ENCODE peak calls at places on chromosome 7, in eight cellular contexts. One of them, this sample, is unnamed.

GRCh38 chr7:6323936-6324701 is 51.7 kb upstream of the CYTH3 start:
- DNase-seq in RWPE1: no peak
- DNase-seq in AG20443: no peak
- DNase-seq in non-pigmented ciliary epithelial cell: no peak
- DNase-seq in T-helper 2 cell: no peak
- DNase-seq in body of pancreas: no peak
- DNase-seq in CMK: no peak
- DNase-seq in heart right ventricle: no peak
- DNase-seq in this sample: no peak

GRCh38 chr7:35889001-35889400 is 88.1 kb downstream of the SEPTIN7 start:
- DNase-seq in RWPE1: no peak
- DNase-seq in non-pigmented ciliary epithelial cell: no peak
- DNase-seq in CMK: no peak
- DNase-seq in body of pancreas: no peak
- DNase-seq in heart right ventricle: no peak
- DNase-seq in T-helper 2 cell: no peak
- DNase-seq in AG20443: no peak
- DNase-seq in this sample: no peak

GRCh38 chr7:18614841-18615240 is 119.3 kb downstream of the HDAC9 start:
- DNase-seq in RWPE1: no peak
- DNase-seq in body of pancreas: no peak
- DNase-seq in AG20443: no peak
- DNase-seq in non-pigmented ciliary epithelial cell: no peak
- DNase-seq in T-helper 2 cell: no peak
- DNase-seq in CMK: no peak
- DNase-seq in heart right ventricle: no peak
- DNase-seq in this sample: no peak

GRCh38 chr7:3300221-3300650 is 816 bp upstream of the SDK1 start:
- DNase-seq in RWPE1: no peak
- DNase-seq in non-pigmented ciliary epithelial cell: no peak
- DNase-seq in body of pancreas: peak
- DNase-seq in AG20443: no peak
- DNase-seq in T-helper 2 cell: no peak
- DNase-seq in CMK: no peak
- DNase-seq in heart right ventricle: no peak
- DNase-seq in this sample: no peak

GRCh38 chr7:76507723-76508406 is 2.5 kb upstream of the UPK3B start:
- DNase-seq in non-pigmented ciliary epithelial cell: no peak
- DNase-seq in heart right ventricle: no peak
- DNase-seq in body of pancreas: no peak
- DNase-seq in T-helper 2 cell: no peak
- DNase-seq in CMK: no peak
- DNase-seq in AG20443: peak
- DNase-seq in RWPE1: no peak
- DNase-seq in this sample: no peak

GRCh38 chr7:46507601-46508000 is 586.5 kb upstream of the IGFBP3 start:
- DNase-seq in AG20443: no peak
- DNase-seq in CMK: no peak
- DNase-seq in non-pigmented ciliary epithelial cell: no peak
- DNase-seq in T-helper 2 cell: no peak
- DNase-seq in RWPE1: no peak
- DNase-seq in body of pancreas: no peak
- DNase-seq in heart right ventricle: no peak
- DNase-seq in this sample: no peak

GRCh38 chr7:13179775-13180448 is 492.5 kb downstream of the ARL4A start:
- DNase-seq in non-pigmented ciliary epithelial cell: no peak
- DNase-seq in body of pancreas: no peak
- DNase-seq in RWPE1: no peak
- DNase-seq in CMK: no peak
- DNase-seq in heart right ventricle: no peak
- DNase-seq in T-helper 2 cell: no peak
- DNase-seq in AG20443: no peak
- DNase-seq in this sample: no peak

GRCh38 chr7:108299251-108300014 is 156.8 kb downstream of the NRCAM start:
- DNase-seq in RWPE1: no peak
- DNase-seq in CMK: no peak
- DNase-seq in AG20443: no peak
- DNase-seq in non-pigmented ciliary epithelial cell: peak
- DNase-seq in body of pancreas: no peak
- DNase-seq in heart right ventricle: no peak
- DNase-seq in T-helper 2 cell: no peak
- DNase-seq in this sample: no peak

GRCh38 chr7:129213828-129214227 is 11.0 kb upstream of the AHCYL2 start:
- DNase-seq in body of pancreas: no peak
- DNase-seq in T-helper 2 cell: peak
- DNase-seq in non-pigmented ciliary epithelial cell: no peak
- DNase-seq in CMK: no peak
- DNase-seq in RWPE1: no peak
- DNase-seq in AG20443: no peak
- DNase-seq in heart right ventricle: no peak
- DNase-seq in this sample: no peak

GRCh38 chr7:130095812-130096211 is 25.5 kb downstream of the KLHDC10 start:
- DNase-seq in AG20443: peak
- DNase-seq in non-pigmented ciliary epithelial cell: no peak
- DNase-seq in T-helper 2 cell: no peak
- DNase-seq in RWPE1: no peak
- DNase-seq in body of pancreas: no peak
- DNase-seq in heart right ventricle: no peak
- DNase-seq in CMK: no peak
- DNase-seq in this sample: no peak

GRCh38 chr7:99791021-99791420 is 7.0 kb upstream of the CYP3A4 start:
- DNase-seq in non-pigmented ciliary epithelial cell: no peak
- DNase-seq in CMK: no peak
- DNase-seq in RWPE1: no peak
- DNase-seq in heart right ventricle: no peak
- DNase-seq in T-helper 2 cell: no peak
- DNase-seq in body of pancreas: no peak
- DNase-seq in AG20443: no peak
- DNase-seq in this sample: no peak

GRCh38 chr7:93307131-93307660 is 75.0 kb downstream of the VPS50 start:
- DNase-seq in non-pigmented ciliary epithelial cell: peak
- DNase-seq in AG20443: peak
- DNase-seq in T-helper 2 cell: no peak
- DNase-seq in body of pancreas: no peak
- DNase-seq in CMK: no peak
- DNase-seq in heart right ventricle: no peak
- DNase-seq in RWPE1: no peak
- DNase-seq in this sample: no peak

GRCh38 chr7:151926336-151926712 is 29.9 kb upstream of the GALNTL5 start:
- DNase-seq in AG20443: no peak
- DNase-seq in body of pancreas: no peak
- DNase-seq in RWPE1: no peak
- DNase-seq in CMK: no peak
- DNase-seq in T-helper 2 cell: no peak
- DNase-seq in heart right ventricle: no peak
- DNase-seq in non-pigmented ciliary epithelial cell: no peak
- DNase-seq in this sample: no peak

GRCh38 chr7:108413782-108414492 is 42.3 kb downstream of the NRCAM start:
- DNase-seq in CMK: no peak
- DNase-seq in heart right ventricle: no peak
- DNase-seq in non-pigmented ciliary epithelial cell: peak
- DNase-seq in AG20443: no peak
- DNase-seq in T-helper 2 cell: no peak
- DNase-seq in RWPE1: no peak
- DNase-seq in body of pancreas: no peak
- DNase-seq in this sample: no peak

GRCh38 chr7:87712571-87712970 is 84.4 kb downstream of the RUNDC3B start:
- DNase-seq in heart right ventricle: no peak
- DNase-seq in AG20443: no peak
- DNase-seq in body of pancreas: no peak
- DNase-seq in CMK: no peak
- DNase-seq in RWPE1: no peak
- DNase-seq in T-helper 2 cell: no peak
- DNase-seq in non-pigmented ciliary epithelial cell: peak
- DNase-seq in this sample: no peak

GRCh38 chr7:112383671-112384417 is 66.4 kb upstream of the IFRD1 start:
- DNase-seq in RWPE1: no peak
- DNase-seq in non-pigmented ciliary epithelial cell: no peak
- DNase-seq in body of pancreas: peak
- DNase-seq in heart right ventricle: no peak
- DNase-seq in CMK: no peak
- DNase-seq in AG20443: no peak
- DNase-seq in T-helper 2 cell: peak
- DNase-seq in this sample: no peak

GRCh38 chr7:36021367-36021766 is 131.7 kb upstream of the EEPD1 start:
- DNase-seq in RWPE1: no peak
- DNase-seq in T-helper 2 cell: peak
- DNase-seq in non-pigmented ciliary epithelial cell: no peak
- DNase-seq in body of pancreas: no peak
- DNase-seq in CMK: no peak
- DNase-seq in AG20443: no peak
- DNase-seq in heart right ventricle: no peak
- DNase-seq in this sample: no peak

GRCh38 chr7:123594813-123595241 is 6.8 kb upstream of the ASB15 start:
- DNase-seq in RWPE1: no peak
- DNase-seq in CMK: no peak
- DNase-seq in AG20443: no peak
- DNase-seq in body of pancreas: no peak
- DNase-seq in T-helper 2 cell: no peak
- DNase-seq in non-pigmented ciliary epithelial cell: no peak
- DNase-seq in heart right ventricle: no peak
- DNase-seq in this sample: peak

GRCh38 chr7:155973451-155973997 is 161.3 kb upstream of the SHH start:
- DNase-seq in AG20443: no peak
- DNase-seq in T-helper 2 cell: no peak
- DNase-seq in CMK: no peak
- DNase-seq in non-pigmented ciliary epithelial cell: no peak
- DNase-seq in RWPE1: no peak
- DNase-seq in heart right ventricle: no peak
- DNase-seq in body of pancreas: no peak
- DNase-seq in this sample: no peak

GRCh38 chr7:29562307-29562706 is 1.3 kb upstream of the PRR15 start:
- DNase-seq in CMK: no peak
- DNase-seq in body of pancreas: no peak
- DNase-seq in RWPE1: no peak
- DNase-seq in non-pigmented ciliary epithelial cell: no peak
- DNase-seq in AG20443: no peak
- DNase-seq in T-helper 2 cell: no peak
- DNase-seq in heart right ventricle: no peak
- DNase-seq in this sample: no peak

GRCh38 chr7:27651702-27652101 is 11.0 kb downstream of the HIBADH start:
- DNase-seq in RWPE1: no peak
- DNase-seq in T-helper 2 cell: no peak
- DNase-seq in CMK: no peak
- DNase-seq in heart right ventricle: no peak
- DNase-seq in AG20443: no peak
- DNase-seq in non-pigmented ciliary epithelial cell: no peak
- DNase-seq in body of pancreas: no peak
- DNase-seq in this sample: no peak

GRCh38 chr7:98286093-98286525 is 4.6 kb downstream of the BRI3 start:
- DNase-seq in body of pancreas: peak
- DNase-seq in RWPE1: peak
- DNase-seq in AG20443: peak
- DNase-seq in heart right ventricle: peak
- DNase-seq in CMK: no peak
- DNase-seq in T-helper 2 cell: no peak
- DNase-seq in non-pigmented ciliary epithelial cell: no peak
- DNase-seq in this sample: peak

GRCh38 chr7:132755538-132756481 is 179.5 kb upstream of the PLXNA4 start:
- DNase-seq in T-helper 2 cell: no peak
- DNase-seq in body of pancreas: peak
- DNase-seq in CMK: no peak
- DNase-seq in AG20443: no peak
- DNase-seq in RWPE1: no peak
- DNase-seq in non-pigmented ciliary epithelial cell: no peak
- DNase-seq in heart right ventricle: no peak
- DNase-seq in this sample: no peak

GRCh38 chr7:33757050-33757449 is 148.3 kb upstream of the BMPER start:
- DNase-seq in CMK: no peak
- DNase-seq in RWPE1: no peak
- DNase-seq in non-pigmented ciliary epithelial cell: no peak
- DNase-seq in body of pancreas: no peak
- DNase-seq in T-helper 2 cell: no peak
- DNase-seq in heart right ventricle: no peak
- DNase-seq in AG20443: peak
- DNase-seq in this sample: no peak

GRCh38 chr7:39838326-39838725 is 111.7 kb upstream of the CDK13 start:
- DNase-seq in non-pigmented ciliary epithelial cell: peak
- DNase-seq in heart right ventricle: no peak
- DNase-seq in RWPE1: peak
- DNase-seq in AG20443: no peak
- DNase-seq in CMK: no peak
- DNase-seq in body of pancreas: peak
- DNase-seq in T-helper 2 cell: no peak
- DNase-seq in this sample: peak

GRCh38 chr7:69134316-69134715 is 464.0 kb upstream of the AUTS2 start:
- DNase-seq in T-helper 2 cell: no peak
- DNase-seq in AG20443: no peak
- DNase-seq in body of pancreas: no peak
- DNase-seq in CMK: no peak
- DNase-seq in non-pigmented ciliary epithelial cell: no peak
- DNase-seq in heart right ventricle: no peak
- DNase-seq in RWPE1: no peak
- DNase-seq in this sample: no peak

GRCh38 chr7:47782022-47782421 is 166.2 kb downstream of the PKD1L1 start:
- DNase-seq in CMK: no peak
- DNase-seq in T-helper 2 cell: no peak
- DNase-seq in AG20443: no peak
- DNase-seq in heart right ventricle: no peak
- DNase-seq in body of pancreas: no peak
- DNase-seq in RWPE1: no peak
- DNase-seq in non-pigmented ciliary epithelial cell: no peak
- DNase-seq in this sample: no peak

GRCh38 chr7:128104109-128104742 is 73.0 kb upstream of the LRRC4 start:
- DNase-seq in AG20443: peak
- DNase-seq in non-pigmented ciliary epithelial cell: no peak
- DNase-seq in heart right ventricle: peak
- DNase-seq in CMK: no peak
- DNase-seq in T-helper 2 cell: no peak
- DNase-seq in RWPE1: no peak
- DNase-seq in body of pancreas: peak
- DNase-seq in this sample: no peak

GRCh38 chr7:5758753-5759330 is 22.6 kb downstream of the RNF216 start:
- DNase-seq in CMK: no peak
- DNase-seq in RWPE1: no peak
- DNase-seq in heart right ventricle: no peak
- DNase-seq in non-pigmented ciliary epithelial cell: no peak
- DNase-seq in body of pancreas: no peak
- DNase-seq in T-helper 2 cell: no peak
- DNase-seq in AG20443: no peak
- DNase-seq in this sample: no peak

GRCh38 chr7:144884913-144885312 is 49.1 kb upstream of the TPK1 start:
- DNase-seq in body of pancreas: no peak
- DNase-seq in heart right ventricle: no peak
- DNase-seq in AG20443: no peak
- DNase-seq in non-pigmented ciliary epithelial cell: no peak
- DNase-seq in CMK: no peak
- DNase-seq in RWPE1: no peak
- DNase-seq in T-helper 2 cell: no peak
- DNase-seq in this sample: no peak

GRCh38 chr7:151694828-151695580 is 175.3 kb upstream of the RHEB start:
- DNase-seq in CMK: no peak
- DNase-seq in AG20443: peak
- DNase-seq in non-pigmented ciliary epithelial cell: no peak
- DNase-seq in RWPE1: no peak
- DNase-seq in body of pancreas: peak
- DNase-seq in heart right ventricle: peak
- DNase-seq in T-helper 2 cell: no peak
- DNase-seq in this sample: no peak

GRCh38 chr7:48427671-48428070 is 256.4 kb downstream of the ABCA13 start:
- DNase-seq in CMK: no peak
- DNase-seq in non-pigmented ciliary epithelial cell: no peak
- DNase-seq in RWPE1: no peak
- DNase-seq in heart right ventricle: no peak
- DNase-seq in T-helper 2 cell: no peak
- DNase-seq in body of pancreas: no peak
- DNase-seq in AG20443: peak
- DNase-seq in this sample: no peak

GRCh38 chr7:96097802-96098201 is 224.1 kb downstream of the SLC25A13 start:
- DNase-seq in AG20443: peak
- DNase-seq in body of pancreas: no peak
- DNase-seq in T-helper 2 cell: no peak
- DNase-seq in CMK: no peak
- DNase-seq in RWPE1: no peak
- DNase-seq in heart right ventricle: no peak
- DNase-seq in non-pigmented ciliary epithelial cell: no peak
- DNase-seq in this sample: no peak

GRCh38 chr7:94414481-94414880 is 19.8 kb downstream of the COL1A2 start:
- DNase-seq in non-pigmented ciliary epithelial cell: no peak
- DNase-seq in T-helper 2 cell: no peak
- DNase-seq in CMK: no peak
- DNase-seq in body of pancreas: no peak
- DNase-seq in AG20443: no peak
- DNase-seq in RWPE1: no peak
- DNase-seq in heart right ventricle: no peak
- DNase-seq in this sample: no peak